ENCODE peak calls at places on chromosomes 4 and X, in four cellular contexts. One of them, this sample, is unnamed.

GRCh38 chrX:40130207-40130606 is 32.4 kb upstream of the BCOR start:
- DNase-seq in heart right ventricle: no peak
- DNase-seq in fibroblast of lung: peak; percentile 85
- DNase-seq in PC-3: peak; percentile 53
- DNase-seq in this sample: peak; percentile 44

GRCh38 chr4:123878976-123879375 is 482.4 kb downstream of the SPRY1 start:
- DNase-seq in heart right ventricle: no peak
- DNase-seq in fibroblast of lung: no peak
- DNase-seq in PC-3: peak; percentile 64
- DNase-seq in this sample: no peak

GRCh38 chrX:139192386-139192961 is 338.1 kb upstream of the F9 start:
- DNase-seq in heart right ventricle: no peak
- DNase-seq in fibroblast of lung: peak; percentile 59
- DNase-seq in PC-3: peak; percentile 38
- DNase-seq in this sample: no peak

GRCh38 chrX:45513042-45513441 is 312.4 kb upstream of the DIPK2B start:
- DNase-seq in heart right ventricle: no peak
- DNase-seq in fibroblast of lung: no peak
- DNase-seq in PC-3: no peak
- DNase-seq in this sample: no peak

GRCh38 chr4:24730256-24731001 is 64.9 kb upstream of the SOD3 start:
- DNase-seq in heart right ventricle: peak; percentile 54
- DNase-seq in fibroblast of lung: peak; percentile 73
- DNase-seq in PC-3: no peak
- DNase-seq in this sample: peak; percentile 81

GRCh38 chr4:22574424-22574823 is 58.6 kb upstream of the ADGRA3 start:
- DNase-seq in heart right ventricle: no peak
- DNase-seq in fibroblast of lung: no peak
- DNase-seq in PC-3: no peak
- DNase-seq in this sample: no peak

GRCh38 chrX:50988649-50989048 is 78.1 kb downstream of the BMP15 start:
- DNase-seq in heart right ventricle: peak; percentile 3
- DNase-seq in fibroblast of lung: peak; percentile 10
- DNase-seq in PC-3: peak; percentile 34
- DNase-seq in this sample: no peak

GRCh38 chr4:86898562-86898961 is 6.3 kb upstream of the C4orf36 start:
- DNase-seq in heart right ventricle: no peak
- DNase-seq in fibroblast of lung: no peak
- DNase-seq in PC-3: peak; percentile 25
- DNase-seq in this sample: no peak

GRCh38 chr4:81454953-81455352 is 16.8 kb downstream of the RASGEF1B start:
- DNase-seq in heart right ventricle: no peak
- DNase-seq in fibroblast of lung: no peak
- DNase-seq in PC-3: no peak
- DNase-seq in this sample: no peak

GRCh38 chrX:110692876-110693275 is 102.7 kb downstream of the CHRDL1 start:
- DNase-seq in heart right ventricle: no peak
- DNase-seq in fibroblast of lung: no peak
- DNase-seq in PC-3: no peak
- DNase-seq in this sample: no peak

GRCh38 chrX:85084770-85085393 is 81.2 kb downstream of the APOOL start:
- DNase-seq in heart right ventricle: no peak
- DNase-seq in fibroblast of lung: peak; percentile 25
- DNase-seq in PC-3: peak; percentile 55
- DNase-seq in this sample: no peak

GRCh38 chr4:168514249-168514852 is 17.5 kb downstream of the PALLD start:
- DNase-seq in heart right ventricle: no peak
- DNase-seq in fibroblast of lung: peak; percentile 29
- DNase-seq in PC-3: peak; percentile 71
- DNase-seq in this sample: no peak

GRCh38 chr4:4436244-4436823 is 49.4 kb downstream of the NSG1 start:
- DNase-seq in heart right ventricle: no peak
- DNase-seq in fibroblast of lung: no peak
- DNase-seq in PC-3: no peak
- DNase-seq in this sample: no peak

GRCh38 chr4:15400911-15401671 is 26.7 kb upstream of the C1QTNF7 start:
- DNase-seq in heart right ventricle: peak; percentile 40
- DNase-seq in fibroblast of lung: peak; percentile 81
- DNase-seq in PC-3: peak; percentile 41
- DNase-seq in this sample: peak; percentile 23

GRCh38 chr4:123896446-123897071 is 500.0 kb downstream of the SPRY1 start:
- DNase-seq in heart right ventricle: no peak
- DNase-seq in fibroblast of lung: peak; percentile 23
- DNase-seq in PC-3: no peak
- DNase-seq in this sample: peak; percentile 30

GRCh38 chrX:153644356-153645125 is 2.5 kb upstream of the DUSP9 start:
- DNase-seq in heart right ventricle: no peak
- DNase-seq in fibroblast of lung: no peak
- DNase-seq in PC-3: no peak
- DNase-seq in this sample: no peak

GRCh38 chr4:126627255-126627654 is 1005.5 kb upstream of the INTU start:
- DNase-seq in heart right ventricle: no peak
- DNase-seq in fibroblast of lung: peak; percentile 10
- DNase-seq in PC-3: peak; percentile 20
- DNase-seq in this sample: no peak

GRCh38 chrX:103656623-103657022 is 27.8 kb downstream of the TCEAL1 start:
- DNase-seq in heart right ventricle: no peak
- DNase-seq in fibroblast of lung: peak; percentile 73
- DNase-seq in PC-3: peak; percentile 95
- DNase-seq in this sample: no peak

GRCh38 chr4:154560824-154561231 is 2.0 kb upstream of the FGB start:
- DNase-seq in heart right ventricle: no peak
- DNase-seq in fibroblast of lung: peak; percentile 98
- DNase-seq in PC-3: peak; percentile 75
- DNase-seq in this sample: no peak

GRCh38 chr4:7938513-7939376 is 916 bp downstream of the AFAP1 start:
- DNase-seq in heart right ventricle: peak; percentile 37
- DNase-seq in fibroblast of lung: no peak
- DNase-seq in PC-3: no peak
- DNase-seq in this sample: no peak

GRCh38 chrX:39938466-39938865 is 159.3 kb downstream of the BCOR start:
- DNase-seq in heart right ventricle: no peak
- DNase-seq in fibroblast of lung: no peak
- DNase-seq in PC-3: no peak
- DNase-seq in this sample: no peak

GRCh38 chrX:138945219-138945618 is 233.7 kb upstream of the FGF13 start:
- DNase-seq in heart right ventricle: no peak
- DNase-seq in fibroblast of lung: peak; percentile 76
- DNase-seq in PC-3: peak; percentile 81
- DNase-seq in this sample: peak; percentile 28

GRCh38 chrX:110259065-110259559 is 58.8 kb downstream of the AMMECR1 start:
- DNase-seq in heart right ventricle: no peak
- DNase-seq in fibroblast of lung: no peak
- DNase-seq in PC-3: no peak
- DNase-seq in this sample: no peak

GRCh38 chr4:119238068-119238722 is 25.7 kb downstream of the USP53 start:
- DNase-seq in heart right ventricle: no peak
- DNase-seq in fibroblast of lung: no peak
- DNase-seq in PC-3: no peak
- DNase-seq in this sample: no peak

GRCh38 chrX:34119122-34119521 is 13.0 kb downstream of the FAM47A start:
- DNase-seq in heart right ventricle: no peak
- DNase-seq in fibroblast of lung: no peak
- DNase-seq in PC-3: no peak
- DNase-seq in this sample: no peak

GRCh38 chr4:8400641-8401325 is 39.7 kb downstream of the ACOX3 start:
- DNase-seq in heart right ventricle: no peak
- DNase-seq in fibroblast of lung: no peak
- DNase-seq in PC-3: no peak
- DNase-seq in this sample: no peak

GRCh38 chr4:57077550-57078311 is 32.5 kb downstream of the IGFBP7 start:
- DNase-seq in heart right ventricle: no peak
- DNase-seq in fibroblast of lung: peak; percentile 95
- DNase-seq in PC-3: peak; percentile 61
- DNase-seq in this sample: no peak

GRCh38 chr4:188328966-188329365 is 189.7 kb downstream of the TRIML1 start:
- DNase-seq in heart right ventricle: no peak
- DNase-seq in fibroblast of lung: no peak
- DNase-seq in PC-3: no peak
- DNase-seq in this sample: no peak

GRCh38 chrX:9912341-9912740 is 54.8 kb upstream of the CLDN34 start:
- DNase-seq in heart right ventricle: no peak
- DNase-seq in fibroblast of lung: peak; percentile 41
- DNase-seq in PC-3: no peak
- DNase-seq in this sample: no peak

GRCh38 chrX:134691453-134691852 is 33.2 kb upstream of the PLAC1 start:
- DNase-seq in heart right ventricle: no peak
- DNase-seq in fibroblast of lung: no peak
- DNase-seq in PC-3: no peak
- DNase-seq in this sample: no peak

GRCh38 chr4:123312951-123313592 is 83.5 kb upstream of the SPRY1 start:
- DNase-seq in heart right ventricle: no peak
- DNase-seq in fibroblast of lung: no peak
- DNase-seq in PC-3: no peak
- DNase-seq in this sample: no peak

GRCh38 chr4:69054578-69055200 is 41.6 kb upstream of the UGT2B7 start:
- DNase-seq in heart right ventricle: no peak
- DNase-seq in fibroblast of lung: peak; percentile 90
- DNase-seq in PC-3: peak; percentile 91
- DNase-seq in this sample: no peak

GRCh38 chr4:123323998-123324397 is 72.6 kb upstream of the SPRY1 start:
- DNase-seq in heart right ventricle: no peak
- DNase-seq in fibroblast of lung: no peak
- DNase-seq in PC-3: no peak
- DNase-seq in this sample: no peak

GRCh38 chrX:41300758-41301437 is 33.1 kb upstream of the DDX3X start:
- DNase-seq in heart right ventricle: no peak
- DNase-seq in fibroblast of lung: peak; percentile 50
- DNase-seq in PC-3: peak; percentile 42
- DNase-seq in this sample: no peak

GRCh38 chrX:24259544-24260240 is 54.2 kb downstream of the SUPT20HL2 start:
- DNase-seq in heart right ventricle: peak; percentile 20
- DNase-seq in fibroblast of lung: peak; percentile 63
- DNase-seq in PC-3: peak; percentile 67
- DNase-seq in this sample: no peak

GRCh38 chr4:113181289-113182007 is 132.0 kb downstream of the ANK2 start:
- DNase-seq in heart right ventricle: peak; percentile 19
- DNase-seq in fibroblast of lung: no peak
- DNase-seq in PC-3: no peak
- DNase-seq in this sample: peak; percentile 55

GRCh38 chr4:40194602-40195161 is 2.1 kb upstream of the RHOH start:
- DNase-seq in heart right ventricle: no peak
- DNase-seq in fibroblast of lung: no peak
- DNase-seq in PC-3: no peak
- DNase-seq in this sample: no peak

GRCh38 chr4:53477666-53478065 is 100.2 kb downstream of the FIP1L1 start:
- DNase-seq in heart right ventricle: no peak
- DNase-seq in fibroblast of lung: peak; percentile 23
- DNase-seq in PC-3: no peak
- DNase-seq in this sample: no peak
- H3K27ac ChIP-seq in heart right ventricle: no peak overlapping the region
- H3K27ac ChIP-seq in fibroblast of lung: peak overlapping the region; percentile 95
- H3K27ac ChIP-seq in PC-3: no peak overlapping the region
- H3K27ac ChIP-seq in this sample: no peak overlapping the region

GRCh38 chr4:6881908-6882307 is 27.7 kb upstream of the TBC1D14 start:
- DNase-seq in heart right ventricle: no peak
- DNase-seq in fibroblast of lung: no peak
- DNase-seq in PC-3: no peak
- DNase-seq in this sample: no peak
- H3K36me3 ChIP-seq in heart right ventricle: peaks cover 73% of the 10 kb centered on the region
- H3K36me3 ChIP-seq in fibroblast of lung: peaks cover 16% of the 10 kb centered on the region
- H3K36me3 ChIP-seq in PC-3: no peaks in the 10 kb centered on the region
- H3K36me3 ChIP-seq in this sample: no peaks in the 10 kb centered on the region

GRCh38 chr4:76543378-76543777 is 108.3 kb downstream of the SHROOM3 start:
- DNase-seq in heart right ventricle: no peak
- DNase-seq in fibroblast of lung: no peak
- DNase-seq in PC-3: no peak
- DNase-seq in this sample: no peak

GRCh38 chr4:76548704-76549103 is 113.7 kb downstream of the SHROOM3 start:
- DNase-seq in heart right ventricle: no peak
- DNase-seq in fibroblast of lung: no peak
- DNase-seq in PC-3: no peak
- DNase-seq in this sample: no peak

GRCh38 chr4:76545161-76545884 is 110.3 kb downstream of the SHROOM3 start:
- DNase-seq in heart right ventricle: no peak
- DNase-seq in fibroblast of lung: peak; percentile 62
- DNase-seq in PC-3: peak; percentile 35
- DNase-seq in this sample: no peak

GRCh38 chr4:76547167-76547760 is 112.2 kb downstream of the SHROOM3 start:
- DNase-seq in heart right ventricle: no peak
- DNase-seq in fibroblast of lung: peak; percentile 53
- DNase-seq in PC-3: no peak
- DNase-seq in this sample: no peak

GRCh38 chr4:76546282-76547166 is 111.5 kb downstream of the SHROOM3 start:
- DNase-seq in heart right ventricle: no peak
- DNase-seq in fibroblast of lung: peak; percentile 94
- DNase-seq in PC-3: peak; percentile 82
- DNase-seq in this sample: no peak
- H3K27ac ChIP-seq in heart right ventricle: no peak overlapping the region
- H3K27ac ChIP-seq in fibroblast of lung: no peak overlapping the region
- H3K27ac ChIP-seq in PC-3: peak overlapping the region; percentile 97
- H3K27ac ChIP-seq in this sample: no peak overlapping the region

DNA sequence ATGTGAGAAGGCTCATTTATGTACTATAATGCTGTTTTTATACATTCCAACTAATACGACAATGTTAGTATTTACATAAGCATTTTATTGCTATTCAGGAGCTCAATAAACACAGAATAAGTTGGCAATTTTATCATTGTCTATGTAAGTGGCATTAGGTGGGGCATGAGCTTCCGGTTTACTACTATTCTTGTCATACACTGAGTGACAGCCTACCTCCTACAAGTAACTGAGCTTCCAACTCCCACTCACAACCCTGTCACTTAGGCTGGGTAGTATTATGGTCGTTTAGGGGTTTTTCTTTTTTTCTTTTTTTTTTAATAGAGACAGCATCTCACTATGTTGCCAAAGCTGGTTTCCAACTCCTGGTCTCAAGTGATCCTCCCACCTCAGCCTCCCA is 7.4 kb downstream of the PPID start:
- DNase-seq in heart right ventricle: no peak
- DNase-seq in fibroblast of lung: no peak
- DNase-seq in PC-3: no peak
- DNase-seq in this sample: no peak
- H3K36me3 ChIP-seq in heart right ventricle: peaks cover 99% of the 10 kb centered on the region
- H3K36me3 ChIP-seq in fibroblast of lung: peaks cover 2% of the 10 kb centered on the region
- H3K36me3 ChIP-seq in PC-3: peaks cover 49% of the 10 kb centered on the region
- H3K36me3 ChIP-seq in this sample: peaks cover 3% of the 10 kb centered on the region

GRCh38 chr4:41258783-41259182 is 2.1 kb downstream of the UCHL1 start:
- DNase-seq in heart right ventricle: no peak
- DNase-seq in fibroblast of lung: peak; percentile 72
- DNase-seq in PC-3: peak; percentile 69
- DNase-seq in this sample: no peak
- H3K27ac ChIP-seq in heart right ventricle: no peak overlapping the region
- H3K27ac ChIP-seq in fibroblast of lung: no peak overlapping the region
- H3K27ac ChIP-seq in PC-3: no peak overlapping the region
- H3K27ac ChIP-seq in this sample: no peak overlapping the region